ENCODE peak calls at places on chromosomes 4 and X, in four cellular contexts. N is colonic mucosa, U is LHCN-M2, F is ovary. C is an unnamed sample.

GRCh38 chr4:120026853-120027252 is 39.8 kb downstream of the MAD2L1 start:
- DNase-seq in N (no peak), U (no peak), F (no peak), C (no peak)

GRCh38 chr4:144799486-144799885 is 153.5 kb downstream of the HHIP start:
- DNase-seq in N (no peak), U (no peak), F (no peak), C (no peak)

GRCh38 chr4:143406523-143406922 is 69.8 kb downstream of the GAB1 start:
- DNase-seq in N (peak; percentile 60), U (peak; percentile 87), F (no peak), C (no peak)

GRCh38 chrX:123588723-123589122 is 144.1 kb downstream of the THOC2 start:
- DNase-seq in N (no peak), U (no peak), F (no peak), C (no peak)

GRCh38 chrX:5753291-5753690 is 475.4 kb downstream of the NLGN4X start:
- DNase-seq in N (no peak), U (no peak), F (no peak), C (no peak)

GRCh38 chr4:168846414-168846813 is 163.6 kb downstream of the CBR4 start:
- DNase-seq in N (no peak), U (no peak), F (no peak), C (no peak)

GRCh38 chr4:85498068-85498733 is 23.3 kb downstream of the ARHGAP24 start:
- DNase-seq in N (no peak), U (peak; percentile 90), F (no peak), C (peak; percentile 7)

GRCh38 chr4:127856485-127857447 is 23.9 kb upstream of the PLK4 start:
- DNase-seq in N (no peak), U (peak; percentile 89), F (no peak), C (no peak)

GRCh38 chr4:157048248-157048647 is 27.7 kb upstream of the GLRB start:
- DNase-seq in N (no peak), U (peak; percentile 48), F (no peak), C (no peak)

GRCh38 chrX:151973851-151974335 is 583 bp downstream of the GABRE start:
- DNase-seq in N (peak; percentile 32), U (peak; percentile 41), F (no peak), C (no peak)

GRCh38 chr4:73816814-73817213 is 19.7 kb upstream of the CXCL6 start:
- DNase-seq in N (no peak), U (peak; percentile 92), F (no peak), C (no peak)

C was measured in immature natural killer cell.